ENCODE peak calls at places on chromosomes 11 and 22, in eight cellular contexts. One of them, this sample, is unnamed.

GRCh38 chr11:40388097-40388818 is 1071.2 kb downstream of the LRRC4C start:
- DNase-seq in cardiac fibroblast: no peak
- DNase-seq in AG10803: peak; percentile 63
- DNase-seq in cardiac muscle cell: no peak
- DNase-seq in PC-9: no peak
- DNase-seq in tibial nerve: no peak
- DNase-seq in foreskin fibroblast: peak; percentile 90
- DNase-seq in endothelial cell of umbilical vein: no peak
- DNase-seq in this sample: peak; percentile 36

GRCh38 chr11:2460540-2461252 is 15.9 kb downstream of the KCNQ1 start:
- DNase-seq in foreskin fibroblast: no peak
- DNase-seq in PC-9: no peak
- DNase-seq in AG10803: no peak
- DNase-seq in cardiac fibroblast: no peak
- DNase-seq in endothelial cell of umbilical vein: no peak
- DNase-seq in cardiac muscle cell: no peak
- DNase-seq in tibial nerve: no peak
- DNase-seq in this sample: no peak

GRCh38 chr11:119699227-119699626 is 29.8 kb downstream of the NECTIN1 start:
- DNase-seq in cardiac fibroblast: peak; percentile 37
- DNase-seq in foreskin fibroblast: peak; percentile 30
- DNase-seq in tibial nerve: peak; percentile 15
- DNase-seq in cardiac muscle cell: no peak
- DNase-seq in PC-9: peak; percentile 48
- DNase-seq in endothelial cell of umbilical vein: no peak
- DNase-seq in AG10803: peak; percentile 33
- DNase-seq in this sample: no peak

GRCh38 chr11:61626580-61627380 is 45.9 kb upstream of the SYT7 start:
- DNase-seq in cardiac fibroblast: peak; percentile 27
- DNase-seq in PC-9: peak; percentile 94
- DNase-seq in endothelial cell of umbilical vein: no peak
- DNase-seq in cardiac muscle cell: peak; percentile 91
- DNase-seq in tibial nerve: no peak
- DNase-seq in AG10803: no peak
- DNase-seq in foreskin fibroblast: no peak
- DNase-seq in this sample: no peak

GRCh38 chr22:27900153-27900552 is 18.9 kb downstream of the PITPNB start:
- DNase-seq in endothelial cell of umbilical vein: no peak
- DNase-seq in cardiac muscle cell: no peak
- DNase-seq in AG10803: no peak
- DNase-seq in PC-9: no peak
- DNase-seq in foreskin fibroblast: no peak
- DNase-seq in cardiac fibroblast: no peak
- DNase-seq in tibial nerve: no peak
- DNase-seq in this sample: no peak

GRCh38 chr11:134391656-134392055 is 20.4 kb downstream of the B3GAT1 start:
- DNase-seq in endothelial cell of umbilical vein: no peak
- DNase-seq in tibial nerve: no peak
- DNase-seq in PC-9: no peak
- DNase-seq in cardiac muscle cell: no peak
- DNase-seq in cardiac fibroblast: no peak
- DNase-seq in foreskin fibroblast: no peak
- DNase-seq in AG10803: no peak
- DNase-seq in this sample: no peak

GRCh38 chr11:118911880-118912741 is 13.6 kb downstream of the BCL9L start:
- DNase-seq in cardiac muscle cell: peak; percentile 60
- DNase-seq in endothelial cell of umbilical vein: peak; percentile 90
- DNase-seq in AG10803: peak; percentile 85
- DNase-seq in cardiac fibroblast: peak; percentile 92
- DNase-seq in foreskin fibroblast: peak; percentile 96
- DNase-seq in tibial nerve: peak; percentile 74
- DNase-seq in PC-9: peak; percentile 96
- DNase-seq in this sample: peak; percentile 80

GRCh38 chr22:33654173-33654890 is 265.9 kb downstream of the LARGE1 start:
- DNase-seq in AG10803: no peak
- DNase-seq in tibial nerve: no peak
- DNase-seq in PC-9: no peak
- DNase-seq in cardiac fibroblast: no peak
- DNase-seq in foreskin fibroblast: no peak
- DNase-seq in endothelial cell of umbilical vein: no peak
- DNase-seq in cardiac muscle cell: no peak
- DNase-seq in this sample: no peak

GRCh38 chr11:96607890-96608558 is 218.2 kb downstream of the JRKL start:
- DNase-seq in cardiac muscle cell: no peak
- DNase-seq in endothelial cell of umbilical vein: no peak
- DNase-seq in PC-9: no peak
- DNase-seq in cardiac fibroblast: peak; percentile 2
- DNase-seq in AG10803: no peak
- DNase-seq in foreskin fibroblast: no peak
- DNase-seq in tibial nerve: no peak
- DNase-seq in this sample: no peak

GRCh38 chr11:134242376-134242775 is 10.8 kb downstream of the THYN1 start:
- DNase-seq in cardiac fibroblast: no peak
- DNase-seq in cardiac muscle cell: no peak
- DNase-seq in PC-9: no peak
- DNase-seq in foreskin fibroblast: no peak
- DNase-seq in tibial nerve: no peak
- DNase-seq in endothelial cell of umbilical vein: no peak
- DNase-seq in AG10803: no peak
- DNase-seq in this sample: no peak

GRCh38 chr22:45980776-45981175 is 3.8 kb upstream of the WNT7B start:
- DNase-seq in cardiac muscle cell: no peak
- DNase-seq in foreskin fibroblast: no peak
- DNase-seq in tibial nerve: no peak
- DNase-seq in cardiac fibroblast: no peak
- DNase-seq in AG10803: no peak
- DNase-seq in PC-9: no peak
- DNase-seq in endothelial cell of umbilical vein: no peak
- DNase-seq in this sample: no peak

GRCh38 chr22:45999379-45999971 is 22.5 kb upstream of the WNT7B start:
- DNase-seq in endothelial cell of umbilical vein: no peak
- DNase-seq in cardiac muscle cell: no peak
- DNase-seq in PC-9: no peak
- DNase-seq in tibial nerve: no peak
- DNase-seq in AG10803: no peak
- DNase-seq in foreskin fibroblast: no peak
- DNase-seq in cardiac fibroblast: no peak
- DNase-seq in this sample: no peak

GRCh38 chr11:133955091-133955846 is 1.5 kb downstream of the IGSF9B start:
- DNase-seq in foreskin fibroblast: no peak
- DNase-seq in tibial nerve: no peak
- DNase-seq in endothelial cell of umbilical vein: no peak
- DNase-seq in PC-9: no peak
- DNase-seq in cardiac fibroblast: no peak
- DNase-seq in AG10803: no peak
- DNase-seq in cardiac muscle cell: peak; percentile 57
- DNase-seq in this sample: no peak

GRCh38 chr11:28491431-28491830 is 383.2 kb downstream of the METTL15 start:
- DNase-seq in AG10803: no peak
- DNase-seq in endothelial cell of umbilical vein: no peak
- DNase-seq in cardiac fibroblast: peak; percentile 13
- DNase-seq in foreskin fibroblast: peak; percentile 38
- DNase-seq in tibial nerve: no peak
- DNase-seq in PC-9: no peak
- DNase-seq in cardiac muscle cell: no peak
- DNase-seq in this sample: no peak
- H3K4me3 ChIP-seq in AG10803: no peak overlapping the region
- H3K4me3 ChIP-seq in endothelial cell of umbilical vein: no peak overlapping the region
- H3K4me3 ChIP-seq in cardiac fibroblast: no peak overlapping the region
- H3K4me3 ChIP-seq in foreskin fibroblast: no peak overlapping the region
- H3K4me3 ChIP-seq in tibial nerve: no peak overlapping the region
- H3K4me3 ChIP-seq in PC-9: no peak overlapping the region
- H3K4me3 ChIP-seq in cardiac muscle cell: no peak overlapping the region
- H3K4me3 ChIP-seq in this sample: no peak overlapping the region

DNA sequence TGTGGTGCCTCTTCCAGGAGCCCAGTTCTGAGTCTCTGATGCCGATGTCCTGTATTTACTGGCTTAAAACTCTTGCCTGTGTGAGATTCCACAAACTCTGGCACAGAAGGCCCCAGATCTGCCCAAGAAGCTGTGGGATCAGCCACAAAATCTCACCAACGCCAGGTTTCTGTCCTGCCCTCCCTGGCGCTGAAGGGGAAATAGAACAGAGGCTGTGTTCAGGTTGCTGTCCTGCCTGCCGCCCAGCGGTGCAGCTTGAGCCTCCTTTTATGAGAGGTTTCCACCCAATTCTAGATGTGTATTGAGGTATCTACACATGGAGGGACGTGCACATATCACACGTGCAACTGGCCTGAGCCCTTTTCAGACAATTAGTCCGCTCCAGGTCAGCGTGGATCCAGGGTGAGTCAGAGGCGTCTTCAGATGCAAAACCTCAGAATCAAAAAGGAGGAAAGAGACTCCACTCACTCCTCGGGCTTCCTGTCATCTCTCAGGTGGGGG is 2.2 kb downstream of the TMEM80 start:
- DNase-seq in cardiac fibroblast: peak; percentile 62
- DNase-seq in foreskin fibroblast: no peak
- DNase-seq in cardiac muscle cell: no peak
- DNase-seq in endothelial cell of umbilical vein: no peak
- DNase-seq in PC-9: peak; percentile 31
- DNase-seq in tibial nerve: no peak
- DNase-seq in AG10803: peak; percentile 50
- DNase-seq in this sample: no peak
- H3K4me3 ChIP-seq in cardiac fibroblast: no peak overlapping the region
- H3K4me3 ChIP-seq in foreskin fibroblast: no peak overlapping the region
- H3K4me3 ChIP-seq in cardiac muscle cell: no peak overlapping the region
- H3K4me3 ChIP-seq in endothelial cell of umbilical vein: no peak overlapping the region
- H3K4me3 ChIP-seq in PC-9: no peak overlapping the region
- H3K4me3 ChIP-seq in tibial nerve: no peak overlapping the region
- H3K4me3 ChIP-seq in AG10803: peak overlapping the region; percentile 12
- H3K4me3 ChIP-seq in this sample: no peak overlapping the region

GRCh38 chr11:27721505-27722116 is 21.4 kb upstream of the BDNF start:
- DNase-seq in cardiac fibroblast: no peak
- DNase-seq in foreskin fibroblast: no peak
- DNase-seq in PC-9: no peak
- DNase-seq in cardiac muscle cell: no peak
- DNase-seq in endothelial cell of umbilical vein: no peak
- DNase-seq in AG10803: no peak
- DNase-seq in tibial nerve: no peak
- DNase-seq in this sample: no peak

GRCh38 chr11:27720277-27720830 is 20.1 kb upstream of the BDNF start:
- DNase-seq in endothelial cell of umbilical vein: peak; percentile 52
- DNase-seq in AG10803: no peak
- DNase-seq in foreskin fibroblast: peak; percentile 71
- DNase-seq in tibial nerve: no peak
- DNase-seq in cardiac fibroblast: peak; percentile 67
- DNase-seq in PC-9: peak; percentile 28
- DNase-seq in cardiac muscle cell: peak; percentile 89
- DNase-seq in this sample: no peak

GRCh38 chr11:27723685-27724084 is 23.4 kb upstream of the BDNF start:
- DNase-seq in PC-9: no peak
- DNase-seq in cardiac muscle cell: no peak
- DNase-seq in foreskin fibroblast: no peak
- DNase-seq in endothelial cell of umbilical vein: no peak
- DNase-seq in cardiac fibroblast: no peak
- DNase-seq in AG10803: peak; percentile 31
- DNase-seq in tibial nerve: no peak
- DNase-seq in this sample: no peak

GRCh38 chr11:27722945-27723344 is 22.7 kb upstream of the BDNF start:
- DNase-seq in AG10803: peak; percentile 24
- DNase-seq in endothelial cell of umbilical vein: no peak
- DNase-seq in tibial nerve: no peak
- DNase-seq in foreskin fibroblast: peak; percentile 18
- DNase-seq in cardiac fibroblast: no peak
- DNase-seq in PC-9: no peak
- DNase-seq in cardiac muscle cell: no peak
- DNase-seq in this sample: no peak

DNA sequence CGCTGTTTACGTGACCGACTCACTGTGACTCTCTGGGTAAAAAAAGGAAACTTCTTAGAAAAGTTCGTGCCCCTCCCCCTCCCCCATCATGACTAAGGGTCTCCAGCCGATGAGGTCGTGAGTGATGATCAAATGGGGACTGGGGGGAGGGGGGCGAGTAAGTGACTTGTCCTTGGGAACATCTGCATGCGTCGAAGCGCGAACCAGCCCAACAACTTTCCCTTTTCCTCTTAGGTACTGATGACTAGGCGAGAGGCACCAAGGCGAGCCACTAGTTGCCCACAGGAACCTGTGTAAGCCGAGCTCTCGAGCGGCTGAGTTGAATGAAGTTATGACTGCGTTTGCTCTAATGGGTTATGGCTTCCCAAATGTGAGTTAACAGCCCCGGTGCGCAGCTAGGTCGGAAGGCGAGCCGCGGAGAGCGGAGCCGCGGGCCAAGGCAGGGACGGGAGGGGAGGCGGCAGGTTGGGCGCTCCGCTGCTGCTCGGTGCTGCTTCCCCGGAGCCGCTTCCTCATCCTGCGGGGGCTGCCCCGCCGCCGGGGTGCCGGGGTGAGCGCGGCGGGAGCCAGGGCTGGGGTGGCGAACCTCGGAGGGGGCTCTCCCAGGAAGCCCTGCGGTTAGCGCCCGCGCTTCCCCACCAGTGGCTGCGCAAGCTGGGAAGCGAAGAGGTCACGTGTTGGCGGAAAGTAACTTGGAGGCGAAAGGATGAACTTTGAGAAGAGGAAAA is 22.0 kb upstream of the BDNF start:
- DNase-seq in PC-9: peak; percentile 18
- DNase-seq in cardiac fibroblast: peak; percentile 44
- DNase-seq in tibial nerve: no peak
- DNase-seq in AG10803: peak; percentile 43
- DNase-seq in cardiac muscle cell: peak; percentile 35
- DNase-seq in endothelial cell of umbilical vein: peak; percentile 26
- DNase-seq in foreskin fibroblast: peak; percentile 41
- DNase-seq in this sample: no peak
- H3K4me3 ChIP-seq in PC-9: no peak overlapping the region
- H3K4me3 ChIP-seq in cardiac fibroblast: peak overlapping the region; percentile 55
- H3K4me3 ChIP-seq in tibial nerve: peak overlapping the region; percentile 9
- H3K4me3 ChIP-seq in AG10803: peak overlapping the region; percentile 74
- H3K4me3 ChIP-seq in cardiac muscle cell: peak overlapping the region; percentile 39
- H3K4me3 ChIP-seq in endothelial cell of umbilical vein: peak overlapping the region; percentile 15
- H3K4me3 ChIP-seq in foreskin fibroblast: peak overlapping the region; percentile 68
- H3K4me3 ChIP-seq in this sample: peak overlapping the region; percentile 62

DNA sequence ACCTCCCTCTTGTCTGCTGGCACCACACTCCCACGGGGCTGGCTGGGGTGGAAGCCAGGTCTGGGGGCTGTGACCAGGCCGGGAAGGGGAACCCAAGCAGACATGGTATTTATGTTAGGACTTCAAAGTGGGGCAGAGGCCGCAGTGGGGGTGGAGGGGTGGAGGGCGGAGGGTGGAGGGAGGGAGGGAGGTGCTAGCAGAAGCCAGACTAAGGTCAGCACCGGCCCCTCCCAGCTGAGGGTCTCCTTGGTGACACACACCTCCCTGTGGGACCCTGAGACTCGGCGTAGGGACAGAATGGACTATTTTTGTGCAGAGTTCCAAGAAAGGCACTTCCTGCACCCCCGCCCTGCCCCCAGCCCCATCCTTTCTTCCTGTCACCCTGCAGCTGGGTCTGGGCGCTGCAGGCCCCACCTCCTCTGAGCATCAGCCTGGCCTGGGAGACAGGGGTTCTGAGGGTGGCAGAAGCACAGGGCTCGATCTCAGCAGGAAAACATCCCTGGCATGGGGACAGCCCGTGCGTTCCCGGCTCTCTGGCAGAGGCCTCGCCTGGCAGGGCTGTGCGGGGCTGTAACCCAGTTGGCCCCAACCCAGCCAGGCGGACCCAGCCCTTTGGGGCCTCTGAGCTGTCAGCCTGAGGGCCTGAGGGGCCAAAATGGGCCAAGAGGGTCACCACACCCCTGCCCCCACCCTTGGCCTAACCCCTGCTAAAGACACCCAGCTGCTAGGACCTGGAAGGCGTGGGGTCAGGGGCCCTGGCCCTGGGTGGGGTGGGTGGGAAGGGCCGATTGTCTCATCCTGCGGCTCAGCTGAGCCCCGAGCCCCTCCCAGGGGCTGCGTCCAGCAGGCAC is 9.6 kb upstream of the CD248 start:
- DNase-seq in AG10803: peak; percentile 77
- DNase-seq in foreskin fibroblast: peak; percentile 90
- DNase-seq in tibial nerve: no peak
- DNase-seq in cardiac fibroblast: peak; percentile 65
- DNase-seq in endothelial cell of umbilical vein: no peak
- DNase-seq in cardiac muscle cell: no peak
- DNase-seq in PC-9: peak; percentile 38
- DNase-seq in this sample: no peak
- H3K4me3 ChIP-seq in AG10803: no peak overlapping the region
- H3K4me3 ChIP-seq in foreskin fibroblast: no peak overlapping the region
- H3K4me3 ChIP-seq in tibial nerve: no peak overlapping the region
- H3K4me3 ChIP-seq in cardiac fibroblast: no peak overlapping the region
- H3K4me3 ChIP-seq in endothelial cell of umbilical vein: no peak overlapping the region
- H3K4me3 ChIP-seq in cardiac muscle cell: no peak overlapping the region
- H3K4me3 ChIP-seq in PC-9: no peak overlapping the region
- H3K4me3 ChIP-seq in this sample: no peak overlapping the region

This sample was measured in skeletal muscle cell.